ENCODE peak calls at places on chromosomes 6 and 20, in nine cellular contexts. One of them, this sample, is unnamed.

GRCh38 chr6:99739526-99739925 is 132.9 kb downstream of the PRDM13 start:
- DNase-seq in H54: no peak
- DNase-seq in lower lobe of right lung: no peak
- DNase-seq in LoVo: no peak
- DNase-seq in mesenchymal stem cell: no peak
- DNase-seq in cardiac muscle cell: no peak
- DNase-seq in fibroblast of the aortic adventitia: no peak
- DNase-seq in HFF-Myc: no peak
- DNase-seq in GM10248: no peak
- DNase-seq in this sample: no peak

GRCh38 chr6:88006559-88006958 is 41.1 kb upstream of the SPACA1 start:
- DNase-seq in H54: no peak
- DNase-seq in lower lobe of right lung: no peak
- DNase-seq in LoVo: no peak
- DNase-seq in mesenchymal stem cell: no peak
- DNase-seq in cardiac muscle cell: peak
- DNase-seq in fibroblast of the aortic adventitia: no peak
- DNase-seq in HFF-Myc: no peak
- DNase-seq in GM10248: no peak
- DNase-seq in this sample: no peak

GRCh38 chr20:34956751-34957472 is 1.2 kb downstream of the MYH7B start:
- DNase-seq in H54: no peak
- DNase-seq in lower lobe of right lung: no peak
- DNase-seq in LoVo: no peak
- DNase-seq in mesenchymal stem cell: no peak
- DNase-seq in cardiac muscle cell: no peak
- DNase-seq in fibroblast of the aortic adventitia: no peak
- DNase-seq in HFF-Myc: no peak
- DNase-seq in GM10248: no peak
- DNase-seq in this sample: no peak

GRCh38 chr20:36340593-36340990 is 34.5 kb downstream of the DLGAP4 start:
- DNase-seq in H54: no peak
- DNase-seq in lower lobe of right lung: no peak
- DNase-seq in LoVo: no peak
- DNase-seq in mesenchymal stem cell: no peak
- DNase-seq in cardiac muscle cell: no peak
- DNase-seq in fibroblast of the aortic adventitia: no peak
- DNase-seq in HFF-Myc: no peak
- DNase-seq in GM10248: no peak
- DNase-seq in this sample: no peak

GRCh38 chr6:154247119-154247814 is 109.3 kb downstream of the IPCEF1 start:
- DNase-seq in H54: no peak
- DNase-seq in lower lobe of right lung: no peak
- DNase-seq in LoVo: no peak
- DNase-seq in mesenchymal stem cell: no peak
- DNase-seq in cardiac muscle cell: peak
- DNase-seq in fibroblast of the aortic adventitia: no peak
- DNase-seq in HFF-Myc: no peak
- DNase-seq in GM10248: no peak
- DNase-seq in this sample: no peak

GRCh38 chr20:11266571-11266970 is 592.8 kb upstream of the JAG1 start:
- DNase-seq in H54: no peak
- DNase-seq in lower lobe of right lung: no peak
- DNase-seq in LoVo: peak
- DNase-seq in mesenchymal stem cell: no peak
- DNase-seq in cardiac muscle cell: no peak
- DNase-seq in fibroblast of the aortic adventitia: peak
- DNase-seq in HFF-Myc: no peak
- DNase-seq in GM10248: no peak
- DNase-seq in this sample: no peak

GRCh38 chr6:99867026-99867425 is 127.0 kb downstream of the MCHR2 start:
- DNase-seq in H54: no peak
- DNase-seq in lower lobe of right lung: no peak
- DNase-seq in LoVo: no peak
- DNase-seq in mesenchymal stem cell: no peak
- DNase-seq in cardiac muscle cell: no peak
- DNase-seq in fibroblast of the aortic adventitia: no peak
- DNase-seq in HFF-Myc: no peak
- DNase-seq in GM10248: no peak
- DNase-seq in this sample: no peak

GRCh38 chr6:144840619-144841018 is 555.5 kb downstream of the UTRN start:
- DNase-seq in H54: no peak
- DNase-seq in lower lobe of right lung: no peak
- DNase-seq in LoVo: no peak
- DNase-seq in mesenchymal stem cell: no peak
- DNase-seq in cardiac muscle cell: no peak
- DNase-seq in fibroblast of the aortic adventitia: no peak
- DNase-seq in HFF-Myc: no peak
- DNase-seq in GM10248: no peak
- DNase-seq in this sample: no peak

GRCh38 chr20:47427746-47428145 is 71.2 kb upstream of the ZMYND8 start:
- DNase-seq in H54: no peak
- DNase-seq in lower lobe of right lung: no peak
- DNase-seq in LoVo: no peak
- DNase-seq in mesenchymal stem cell: no peak
- DNase-seq in cardiac muscle cell: no peak
- DNase-seq in fibroblast of the aortic adventitia: no peak
- DNase-seq in HFF-Myc: no peak
- DNase-seq in GM10248: no peak
- DNase-seq in this sample: no peak

GRCh38 chr20:21511485-21511849 is 2.4 kb downstream of the NKX2-2 start:
- DNase-seq in H54: no peak
- DNase-seq in lower lobe of right lung: no peak
- DNase-seq in LoVo: no peak
- DNase-seq in mesenchymal stem cell: no peak
- DNase-seq in cardiac muscle cell: no peak
- DNase-seq in fibroblast of the aortic adventitia: no peak
- DNase-seq in HFF-Myc: no peak
- DNase-seq in GM10248: peak
- DNase-seq in this sample: no peak

GRCh38 chr20:17614812-17615644 is 45.2 kb downstream of the DSTN start:
- DNase-seq in H54: peak
- DNase-seq in lower lobe of right lung: peak
- DNase-seq in LoVo: no peak
- DNase-seq in mesenchymal stem cell: no peak
- DNase-seq in cardiac muscle cell: no peak
- DNase-seq in fibroblast of the aortic adventitia: no peak
- DNase-seq in HFF-Myc: no peak
- DNase-seq in GM10248: peak
- DNase-seq in this sample: no peak

GRCh38 chr6:118506071-118506638 is 41.9 kb upstream of the PLN start:
- DNase-seq in H54: no peak
- DNase-seq in lower lobe of right lung: no peak
- DNase-seq in LoVo: no peak
- DNase-seq in mesenchymal stem cell: no peak
- DNase-seq in cardiac muscle cell: no peak
- DNase-seq in fibroblast of the aortic adventitia: no peak
- DNase-seq in HFF-Myc: no peak
- DNase-seq in GM10248: no peak
- DNase-seq in this sample: no peak

GRCh38 chr6:44315506-44315905 is 2.4 kb upstream of the AARS2 start:
- DNase-seq in H54: no peak
- DNase-seq in lower lobe of right lung: no peak
- DNase-seq in LoVo: no peak
- DNase-seq in mesenchymal stem cell: no peak
- DNase-seq in cardiac muscle cell: no peak
- DNase-seq in fibroblast of the aortic adventitia: no peak
- DNase-seq in HFF-Myc: no peak
- DNase-seq in GM10248: no peak
- DNase-seq in this sample: no peak

GRCh38 chr6:166005846-166006592 is 161.6 kb downstream of the TBXT start:
- DNase-seq in H54: no peak
- DNase-seq in lower lobe of right lung: no peak
- DNase-seq in LoVo: no peak
- DNase-seq in mesenchymal stem cell: peak
- DNase-seq in cardiac muscle cell: peak
- DNase-seq in fibroblast of the aortic adventitia: peak
- DNase-seq in HFF-Myc: no peak
- DNase-seq in GM10248: no peak
- DNase-seq in this sample: peak

GRCh38 chr20:61561111-61561830 is 309.2 kb downstream of the CDH4 start:
- DNase-seq in H54: no peak
- DNase-seq in lower lobe of right lung: no peak
- DNase-seq in LoVo: no peak
- DNase-seq in mesenchymal stem cell: no peak
- DNase-seq in cardiac muscle cell: no peak
- DNase-seq in fibroblast of the aortic adventitia: no peak
- DNase-seq in HFF-Myc: no peak
- DNase-seq in GM10248: no peak
- DNase-seq in this sample: no peak

GRCh38 chr20:50784464-50784863 is 10.4 kb upstream of the BCAS4 start:
- DNase-seq in H54: no peak
- DNase-seq in lower lobe of right lung: peak
- DNase-seq in LoVo: no peak
- DNase-seq in mesenchymal stem cell: no peak
- DNase-seq in cardiac muscle cell: no peak
- DNase-seq in fibroblast of the aortic adventitia: no peak
- DNase-seq in HFF-Myc: no peak
- DNase-seq in GM10248: no peak
- DNase-seq in this sample: no peak

GRCh38 chr20:15220778-15221565 is 883.6 kb upstream of the FLRT3 start:
- DNase-seq in H54: no peak
- DNase-seq in lower lobe of right lung: no peak
- DNase-seq in LoVo: no peak
- DNase-seq in mesenchymal stem cell: peak
- DNase-seq in cardiac muscle cell: no peak
- DNase-seq in fibroblast of the aortic adventitia: peak
- DNase-seq in HFF-Myc: no peak
- DNase-seq in GM10248: no peak
- DNase-seq in this sample: no peak

GRCh38 chr20:25471020-25471419 is 63.5 kb downstream of the GINS1 start:
- DNase-seq in H54: no peak
- DNase-seq in lower lobe of right lung: no peak
- DNase-seq in LoVo: no peak
- DNase-seq in mesenchymal stem cell: no peak
- DNase-seq in cardiac muscle cell: no peak
- DNase-seq in fibroblast of the aortic adventitia: no peak
- DNase-seq in HFF-Myc: no peak
- DNase-seq in GM10248: no peak
- DNase-seq in this sample: no peak

GRCh38 chr20:32070282-32070681 is 18.2 kb downstream of the HCK start:
- DNase-seq in H54: no peak
- DNase-seq in lower lobe of right lung: no peak
- DNase-seq in LoVo: no peak
- DNase-seq in mesenchymal stem cell: no peak
- DNase-seq in cardiac muscle cell: no peak
- DNase-seq in fibroblast of the aortic adventitia: no peak
- DNase-seq in HFF-Myc: no peak
- DNase-seq in GM10248: no peak
- DNase-seq in this sample: no peak

GRCh38 chr6:53112871-53113270 is 35.8 kb downstream of the GCM1 start:
- DNase-seq in H54: no peak
- DNase-seq in lower lobe of right lung: no peak
- DNase-seq in LoVo: no peak
- DNase-seq in mesenchymal stem cell: no peak
- DNase-seq in cardiac muscle cell: no peak
- DNase-seq in fibroblast of the aortic adventitia: no peak
- DNase-seq in HFF-Myc: no peak
- DNase-seq in GM10248: no peak
- DNase-seq in this sample: no peak

GRCh38 chr6:11830105-11830504 is 51.5 kb upstream of the ADTRP start:
- DNase-seq in H54: no peak
- DNase-seq in lower lobe of right lung: no peak
- DNase-seq in LoVo: no peak
- DNase-seq in mesenchymal stem cell: no peak
- DNase-seq in cardiac muscle cell: peak
- DNase-seq in fibroblast of the aortic adventitia: no peak
- DNase-seq in HFF-Myc: no peak
- DNase-seq in GM10248: no peak
- DNase-seq in this sample: no peak

GRCh38 chr20:48760403-48760889 is 67.4 kb downstream of the PREX1 start:
- DNase-seq in H54: peak
- DNase-seq in lower lobe of right lung: no peak
- DNase-seq in LoVo: no peak
- DNase-seq in mesenchymal stem cell: no peak
- DNase-seq in cardiac muscle cell: no peak
- DNase-seq in fibroblast of the aortic adventitia: peak
- DNase-seq in HFF-Myc: no peak
- DNase-seq in GM10248: peak
- DNase-seq in this sample: no peak

GRCh38 chr6:106243261-106243660 is 82.3 kb downstream of the ATG5 start:
- DNase-seq in H54: no peak
- DNase-seq in lower lobe of right lung: no peak
- DNase-seq in LoVo: no peak
- DNase-seq in mesenchymal stem cell: no peak
- DNase-seq in cardiac muscle cell: no peak
- DNase-seq in fibroblast of the aortic adventitia: no peak
- DNase-seq in HFF-Myc: no peak
- DNase-seq in GM10248: no peak
- DNase-seq in this sample: no peak

This sample was measured in A549.